ENCODE peak calls at places on chromosomes 4 and X, in seven cellular contexts. R is mesendoderm, N is mesenchymal stem cell, S is H9, L is neuronal stem cell, T is H1, G is trophoblast cell. V is an unnamed sample.

GRCh38 chrX:12239356-12240082 is 101.2 kb downstream of the FRMPD4 start:
- DNase-seq in G (peak), N (no peak), R (no peak), S (no peak), L (no peak), T (no peak), V (peak)

GRCh38 chr4:81084624-81085023 is 54.1 kb downstream of the BMP3 start:
- DNase-seq in N (peak), L (no peak), R (no peak), T (no peak), G (no peak), S (no peak), V (peak)

GRCh38 chrX:16671005-16671404 is 21.0 kb downstream of the S100G start:
- DNase-seq in S (no peak), L (no peak), G (peak), R (peak), T (no peak), N (peak), V (peak)

GRCh38 chr4:153188966-153189801 is 15.1 kb upstream of the TRIM2 start:
- DNase-seq in L (no peak), S (no peak), T (no peak), R (no peak), G (no peak), N (no peak), V (peak)

GRCh38 chr4:158411180-158411721 is 110.4 kb upstream of the RXFP1 start:
- DNase-seq in L (no peak), S (no peak), G (no peak), N (no peak), T (no peak), R (no peak), V (no peak)

GRCh38 chr4:150960818-150961217 is 54.3 kb downstream of the LRBA start:
- DNase-seq in T (peak), G (no peak), R (peak), N (peak), L (no peak), S (peak), V (no peak)

GRCh38 chrX:65668362-65669310 is 1.2 kb downstream of the MSN start:
- DNase-seq in S (peak), T (no peak), G (no peak), R (peak), N (peak), L (peak), V (peak)

GRCh38 chrX:16160729-16161128 is 6.6 kb upstream of the MAGEB17 start:
- DNase-seq in N (peak), T (no peak), L (no peak), G (peak), S (no peak), R (peak), V (peak)

GRCh38 chrX:24154490-24155034 is 5.0 kb downstream of the ZFX start:
- DNase-seq in T (no peak), S (no peak), N (no peak), G (no peak), R (no peak), L (no peak), V (peak)

GRCh38 chrX:148203531-148203930 is 222.4 kb downstream of the FMR1NB start:
- DNase-seq in S (no peak), L (no peak), T (no peak), N (no peak), R (no peak), G (no peak), V (no peak)

GRCh38 chr4:38100474-38101255 is 140.5 kb downstream of the PTTG2 start:
- DNase-seq in T (no peak), N (no peak), S (no peak), R (no peak), L (no peak), G (peak), V (no peak)
- H4K8ac ChIP-seq in T (no peak), N (peak), S (no peak), R (no peak), L (no peak), G (no peak), V (peak)

GRCh38 chrX:40111868-40112267 is 14.1 kb upstream of the BCOR start:
- DNase-seq in G (no peak), S (no peak), N (peak), R (no peak), T (no peak), L (no peak), V (no peak)

GRCh38 chrX:40109288-40110008 is 11.7 kb upstream of the BCOR start:
- DNase-seq in S (peak), R (peak), L (no peak), N (peak), G (no peak), T (no peak), V (peak)

GRCh38 chrX:40108959-40109287 is 11.2 kb upstream of the BCOR start:
- DNase-seq in L (no peak), N (peak), G (no peak), S (peak), T (no peak), R (peak), V (peak)

GRCh38 chrX:40116925-40117324 is 19.2 kb upstream of the BCOR start:
- DNase-seq in T (no peak), R (no peak), L (no peak), G (no peak), S (no peak), N (no peak), V (no peak)

DNA sequence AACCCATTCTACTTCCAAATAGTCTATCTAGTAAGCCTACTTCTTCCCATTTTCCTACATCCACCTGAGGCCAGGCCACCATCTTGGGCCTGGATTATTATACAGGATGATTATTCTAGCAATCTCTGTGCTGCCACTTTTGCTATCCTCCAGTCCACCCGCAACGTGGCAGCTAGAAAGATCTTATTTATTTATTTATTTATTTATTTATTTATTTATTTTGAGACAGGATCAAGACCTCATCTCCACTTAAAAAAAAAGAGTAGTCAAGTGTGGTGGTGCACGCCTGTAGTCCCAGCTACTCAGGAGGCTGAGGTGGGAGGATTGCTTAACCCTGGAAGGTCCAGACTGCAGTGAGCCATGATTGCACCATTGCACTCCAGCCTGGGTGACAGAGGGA is 15.2 kb upstream of the BCOR start:
- DNase-seq in G (no peak), R (no peak), N (no peak), T (no peak), L (no peak), S (no peak), V (no peak)
- H4K8ac ChIP-seq in G (no peak), R (no peak), N (no peak), T (no peak), L (no peak), S (no peak), V (no peak)

GRCh38 chr4:25818293-25819240 is 44.2 kb downstream of the SEL1L3 start:
- DNase-seq in S (no peak), T (no peak), R (no peak), L (no peak), G (no peak), N (no peak), V (peak)
- H4K8ac ChIP-seq in S (no peak), T (no peak), R (no peak), L (no peak), G (no peak), N (no peak), V (peak)

DNA sequence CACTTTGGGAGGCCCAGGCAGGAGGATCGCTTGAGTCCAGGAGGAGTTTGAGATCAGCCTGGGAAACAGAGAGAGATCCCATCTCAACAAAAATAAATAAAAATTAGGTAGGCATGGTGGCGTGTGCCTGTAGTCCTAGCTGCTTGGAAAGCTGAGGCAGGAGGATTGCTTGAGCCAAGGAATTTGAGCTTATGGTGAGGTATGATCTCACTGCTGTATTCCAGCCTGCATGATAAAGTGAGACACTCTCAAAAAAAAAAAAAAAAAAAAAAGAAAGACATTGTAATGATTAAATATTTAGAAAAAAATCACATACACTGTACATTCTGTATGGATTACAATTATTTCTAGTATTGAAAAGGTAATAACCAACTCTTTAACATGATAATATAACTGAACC is 87.1 kb downstream of the SLIT2 start:
- DNase-seq in N (no peak), G (no peak), T (no peak), L (no peak), R (no peak), S (no peak), V (peak)
- H4K8ac ChIP-seq in N (no peak), G (no peak), T (no peak), L (no peak), R (no peak), S (no peak), V (no peak)

DNA sequence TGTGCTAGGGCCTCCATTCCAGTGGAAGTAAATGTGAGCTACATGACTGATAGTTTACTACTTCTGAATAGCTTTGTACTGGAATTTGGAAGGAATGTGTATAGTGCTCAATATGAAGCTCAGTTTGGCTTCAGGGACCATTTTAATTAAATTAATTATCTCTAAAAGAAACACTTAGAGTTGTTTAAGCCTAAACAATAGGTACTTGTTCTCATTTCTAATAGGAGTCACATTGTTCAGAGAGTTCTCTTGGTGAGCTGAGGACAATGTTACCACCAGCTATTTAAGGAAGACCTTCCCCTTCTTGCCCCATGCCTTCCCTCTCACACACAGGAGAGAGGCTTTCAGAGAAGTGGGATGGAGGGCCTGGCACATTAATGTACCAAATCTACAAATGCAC is 78.3 kb downstream of the CHIC2 start:
- DNase-seq in L (no peak), T (no peak), N (no peak), S (no peak), G (no peak), R (no peak), V (no peak)
- H4K8ac ChIP-seq in L (no peak), T (no peak), N (no peak), S (no peak), G (no peak), R (no peak), V (no peak)

V was measured in IMR-90.